ENCODE peak calls at places on chromosome 16, in five cellular contexts. One of them, this sample, is unnamed.

GRCh38 chr16:860891-861290 is 60.4 kb upstream of the GNG13 start:
- DNase-seq in H1: no peak
- DNase-seq in K562: no peak
- DNase-seq in A549: no peak
- DNase-seq in HepG2: no peak
- DNase-seq in this sample: no peak

GRCh38 chr16:24218299-24218698 is 37.8 kb upstream of the CACNG3 start:
- DNase-seq in H1: no peak
- DNase-seq in K562: no peak
- DNase-seq in A549: no peak
- DNase-seq in HepG2: no peak
- DNase-seq in this sample: no peak

GRCh38 chr16:54847207-54847606 is 83.5 kb upstream of the IRX5 start:
- DNase-seq in H1: no peak
- DNase-seq in K562: no peak
- DNase-seq in A549: no peak
- DNase-seq in HepG2: no peak
- DNase-seq in this sample: no peak

GRCh38 chr16:86044881-86045600 is 146.1 kb downstream of the IRF8 start:
- DNase-seq in H1: no peak
- DNase-seq in K562: no peak
- DNase-seq in A549: no peak
- DNase-seq in HepG2: no peak
- DNase-seq in this sample: no peak

GRCh38 chr16:54361813-54362212 is 75.2 kb upstream of the IRX3 start:
- DNase-seq in H1: no peak
- DNase-seq in K562: no peak
- DNase-seq in A549: peak
- DNase-seq in HepG2: no peak
- DNase-seq in this sample: no peak

GRCh38 chr16:52773026-52773425 is 226.1 kb upstream of the TOX3 start:
- DNase-seq in H1: no peak
- DNase-seq in K562: no peak
- DNase-seq in A549: no peak
- DNase-seq in HepG2: no peak
- DNase-seq in this sample: no peak

GRCh38 chr16:2597560-2597902 is 59.7 kb downstream of the PDPK1 start:
- DNase-seq in H1: no peak
- DNase-seq in K562: no peak
- DNase-seq in A549: no peak
- DNase-seq in HepG2: no peak
- DNase-seq in this sample: no peak

GRCh38 chr16:50593410-50594139 is 45.4 kb downstream of the NKD1 start:
- DNase-seq in H1: peak
- DNase-seq in K562: peak
- DNase-seq in A549: no peak
- DNase-seq in HepG2: no peak
- DNase-seq in this sample: no peak

GRCh38 chr16:1395444-1396074 is 18.9 kb downstream of the UNKL start:
- DNase-seq in H1: no peak
- DNase-seq in K562: peak
- DNase-seq in A549: no peak
- DNase-seq in HepG2: no peak
- DNase-seq in this sample: no peak

DNA sequence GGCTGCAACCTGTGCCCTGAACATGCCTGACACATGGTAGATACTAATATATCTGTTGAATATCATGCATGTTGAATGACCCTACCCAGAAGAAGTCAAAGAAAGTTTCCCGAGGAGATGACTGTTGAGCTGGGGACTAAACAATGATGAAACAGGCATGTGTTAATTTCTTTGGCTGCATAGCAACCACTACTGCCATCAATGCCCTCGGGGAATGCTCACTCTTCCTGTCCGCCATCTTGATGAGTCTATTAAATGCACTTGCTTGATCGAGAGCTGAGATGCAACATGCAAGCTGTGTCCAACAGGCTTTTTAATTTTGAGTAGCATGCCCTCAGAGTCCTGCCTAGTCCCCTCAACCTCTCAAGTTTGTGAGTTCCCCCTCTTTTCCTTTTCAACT is 31.3 kb downstream of the GRIN2A start:
- DNase-seq in H1: no peak
- DNase-seq in K562: no peak
- DNase-seq in A549: no peak
- DNase-seq in HepG2: no peak
- DNase-seq in this sample: no peak
- TF ChIP-seq KDM1A in H1: no peak
- TF ChIP-seq KDM1A in K562: no peak
- TF ChIP-seq KDM1A in A549: no peak
- TF ChIP-seq KDM1A in HepG2: no peak
- TF ChIP-seq KDM1A in this sample: no peak

GRCh38 chr16:15778999-15779614 is 77.7 kb downstream of the MYH11 start:
- DNase-seq in H1: no peak
- DNase-seq in K562: no peak
- DNase-seq in A549: no peak
- DNase-seq in HepG2: peak
- DNase-seq in this sample: no peak

GRCh38 chr16:15776572-15776971 is 80.3 kb downstream of the MYH11 start:
- DNase-seq in H1: no peak
- DNase-seq in K562: no peak
- DNase-seq in A549: no peak
- DNase-seq in HepG2: no peak
- DNase-seq in this sample: no peak

GRCh38 chr16:15778204-15778743 is 78.6 kb downstream of the MYH11 start:
- DNase-seq in H1: no peak
- DNase-seq in K562: no peak
- DNase-seq in A549: no peak
- DNase-seq in HepG2: no peak
- DNase-seq in this sample: no peak

GRCh38 chr16:15775663-15776304 is 81.0 kb downstream of the MYH11 start:
- DNase-seq in H1: no peak
- DNase-seq in K562: no peak
- DNase-seq in A549: no peak
- DNase-seq in HepG2: no peak
- DNase-seq in this sample: no peak

DNA sequence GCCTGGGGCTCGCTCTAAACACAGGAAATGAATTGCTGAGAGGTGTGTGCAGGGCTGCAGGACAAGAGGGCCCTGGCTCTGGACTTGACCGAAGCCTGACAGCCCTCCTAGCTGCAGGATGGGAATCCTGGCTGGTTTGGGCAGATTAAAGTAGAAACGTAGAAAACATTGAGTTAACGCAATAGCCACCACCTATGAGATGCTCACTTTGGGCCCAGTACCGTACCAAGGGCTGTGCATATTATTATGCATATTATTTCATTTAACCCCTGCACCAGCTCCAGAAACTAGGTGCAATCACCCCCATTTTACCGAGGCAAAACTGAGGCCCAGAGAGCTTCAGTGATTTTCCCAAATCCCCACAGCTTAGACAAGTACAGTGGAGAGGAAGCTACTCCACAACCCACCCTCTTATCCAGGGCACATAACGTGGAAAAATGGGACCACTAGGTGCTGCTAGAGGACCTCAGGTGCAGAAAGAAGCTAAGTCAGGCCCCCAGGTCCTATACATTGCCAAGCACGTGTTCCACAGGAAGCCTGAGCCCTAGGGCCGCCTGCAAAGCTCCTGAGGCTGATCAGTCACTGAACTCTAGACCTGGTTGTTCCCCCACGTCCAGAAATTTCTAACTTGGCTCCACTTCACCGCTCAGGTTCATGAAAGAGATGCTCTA is 79.2 kb downstream of the MYH11 start:
- DNase-seq in H1: peak
- DNase-seq in K562: peak
- DNase-seq in A549: peak
- DNase-seq in HepG2: peak
- DNase-seq in this sample: no peak
- TF ChIP-seq KDM1A in H1: no peak
- TF ChIP-seq KDM1A in K562: no peak
- TF ChIP-seq KDM1A in A549: no peak
- TF ChIP-seq KDM1A in HepG2: no peak
- TF ChIP-seq KDM1A in this sample: no peak

DNA sequence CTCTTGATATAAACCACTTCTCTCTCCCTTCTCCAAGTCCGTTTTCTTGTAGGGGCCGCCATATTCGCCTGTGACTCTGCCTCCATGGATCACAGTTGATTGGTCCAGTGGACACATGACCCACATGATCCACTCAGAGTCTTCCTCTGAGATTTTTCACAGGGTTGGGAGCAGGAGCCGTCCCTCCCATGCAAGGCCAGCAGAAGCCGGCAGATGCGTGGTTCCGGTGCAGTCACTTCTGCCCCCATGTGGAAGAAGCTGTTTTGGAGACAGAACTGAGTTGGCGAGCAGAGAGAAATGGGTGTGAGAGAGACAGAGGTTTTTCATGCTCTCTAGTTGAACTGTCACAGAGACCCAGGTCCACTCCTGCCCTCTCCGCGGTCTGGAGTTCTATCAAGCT is 83.3 kb downstream of the C16orf95 start:
- DNase-seq in H1: no peak
- DNase-seq in K562: peak
- DNase-seq in A549: no peak
- DNase-seq in HepG2: peak
- DNase-seq in this sample: no peak
- TF ChIP-seq KDM1A in H1: no peak
- TF ChIP-seq KDM1A in K562: no peak
- TF ChIP-seq KDM1A in A549: no peak
- TF ChIP-seq KDM1A in HepG2: no peak
- TF ChIP-seq KDM1A in this sample: no peak

GRCh38 chr16:69821844-69822173 is 59.7 kb downstream of the WWP2 start:
- DNase-seq in H1: no peak
- DNase-seq in K562: no peak
- DNase-seq in A549: no peak
- DNase-seq in HepG2: no peak
- DNase-seq in this sample: no peak

GRCh38 chr16:69823831-69824563 is 61.9 kb downstream of the WWP2 start:
- DNase-seq in H1: no peak
- DNase-seq in K562: no peak
- DNase-seq in A549: no peak
- DNase-seq in HepG2: no peak
- DNase-seq in this sample: peak

GRCh38 chr16:69820926-69821541 is 58.9 kb downstream of the WWP2 start:
- DNase-seq in H1: no peak
- DNase-seq in K562: no peak
- DNase-seq in A549: no peak
- DNase-seq in HepG2: peak
- DNase-seq in this sample: no peak

GRCh38 chr16:69818811-69819587 is 56.9 kb downstream of the WWP2 start:
- DNase-seq in H1: no peak
- DNase-seq in K562: no peak
- DNase-seq in A549: no peak
- DNase-seq in HepG2: no peak
- DNase-seq in this sample: no peak

GRCh38 chr16:69822174-69822935 is 60.2 kb downstream of the WWP2 start:
- DNase-seq in H1: no peak
- DNase-seq in K562: no peak
- DNase-seq in A549: no peak
- DNase-seq in HepG2: peak
- DNase-seq in this sample: no peak
- TF ChIP-seq KDM1A in H1: no peak
- TF ChIP-seq KDM1A in K562: peak
- TF ChIP-seq KDM1A in A549: no peak
- TF ChIP-seq KDM1A in HepG2: peak
- TF ChIP-seq KDM1A in this sample: no peak

GRCh38 chr16:67968440-67969285 is at the start of gene SLC12A4:
- DNase-seq in H1: peak
- DNase-seq in K562: peak
- DNase-seq in A549: peak
- DNase-seq in HepG2: peak
- DNase-seq in this sample: no peak
- TF ChIP-seq KDM1A in H1: peak
- TF ChIP-seq KDM1A in K562: peak
- TF ChIP-seq KDM1A in A549: peak
- TF ChIP-seq KDM1A in HepG2: peak
- TF ChIP-seq KDM1A in this sample: no peak

GRCh38 chr16:46787909-46788308 is 39.8 kb upstream of the MYLK3 start:
- DNase-seq in H1: no peak
- DNase-seq in K562: no peak
- DNase-seq in A549: no peak
- DNase-seq in HepG2: no peak
- DNase-seq in this sample: peak

GRCh38 chr16:46789075-46789474 is 40.9 kb upstream of the MYLK3 start:
- DNase-seq in H1: no peak
- DNase-seq in K562: no peak
- DNase-seq in A549: no peak
- DNase-seq in HepG2: peak
- DNase-seq in this sample: no peak

GRCh38 chr16:46793841-46794240 is 37.1 kb downstream of the C16orf87 start:
- DNase-seq in H1: no peak
- DNase-seq in K562: no peak
- DNase-seq in A549: no peak
- DNase-seq in HepG2: no peak
- DNase-seq in this sample: no peak

GRCh38 chr16:46790599-46791270 is 40.2 kb downstream of the C16orf87 start:
- DNase-seq in H1: no peak
- DNase-seq in K562: no peak
- DNase-seq in A549: no peak
- DNase-seq in HepG2: peak
- DNase-seq in this sample: no peak

DNA sequence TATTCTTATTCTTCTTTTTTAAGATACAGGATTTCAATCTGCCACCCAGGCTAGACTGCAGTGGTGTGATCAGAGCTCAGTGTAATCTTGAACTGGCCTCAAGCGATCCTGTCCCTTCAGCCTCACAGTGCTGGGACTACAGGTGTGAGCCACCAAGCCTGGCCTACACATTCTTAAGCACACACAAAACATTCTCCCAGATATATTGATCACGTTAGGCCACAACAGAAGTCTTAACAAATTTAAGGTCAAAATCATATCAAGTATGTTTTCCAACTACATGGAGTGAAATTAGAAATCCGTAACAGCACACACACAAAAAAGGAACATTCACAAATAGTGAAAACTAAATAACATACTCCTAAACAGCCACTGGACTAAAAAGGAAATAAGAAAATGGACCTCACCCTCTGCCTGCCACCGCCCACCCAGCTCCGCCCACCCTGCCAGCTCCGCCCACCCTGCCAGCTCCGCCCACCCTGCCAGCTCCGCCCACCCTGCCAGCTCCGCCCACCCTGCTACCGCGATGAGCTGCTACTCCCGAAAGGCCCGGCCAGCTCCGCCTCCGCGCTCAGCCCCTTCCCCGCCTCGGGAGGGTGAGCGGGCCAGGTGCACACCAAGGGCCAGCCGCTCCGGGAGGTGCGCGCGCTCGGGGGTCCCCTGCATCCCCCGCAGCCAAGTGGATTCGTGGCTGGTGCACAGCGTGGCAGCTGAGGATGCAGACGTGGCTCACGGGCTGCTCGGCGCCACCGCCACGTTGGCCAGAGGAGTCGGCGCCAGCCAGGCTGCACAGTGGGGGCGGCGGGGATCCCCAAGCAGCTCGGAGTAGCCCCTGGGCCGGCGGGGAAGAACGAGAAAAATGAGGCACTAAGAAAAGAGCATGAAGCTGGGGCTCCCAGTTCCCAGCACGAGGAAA is 41.2 kb downstream of the C16orf87 start:
- DNase-seq in H1: peak
- DNase-seq in K562: peak
- DNase-seq in A549: peak
- DNase-seq in HepG2: peak
- DNase-seq in this sample: peak
- TF ChIP-seq KDM1A in H1: no peak
- TF ChIP-seq KDM1A in K562: peak
- TF ChIP-seq KDM1A in A549: no peak
- TF ChIP-seq KDM1A in HepG2: no peak
- TF ChIP-seq KDM1A in this sample: no peak

This sample was measured in GM12878.